ENCODE peak calls at places on chromosomes 1 and 21, in ten cellular contexts. X is tibial nerve, F is HCT116, M is aorta, R is A549, Q is AG04450, A is coronary artery, Z is fibroblast of lung, W is thoracic aorta, D is stomach. Y is an unnamed sample.

GRCh38 chr1:18123467-18123992 is 15.9 kb downstream of the IGSF21 start:
- DNase-seq in X (no peak), F (no peak), M (no peak), R (no peak), Q (no peak), A (no peak), Z (no peak), W (no peak), D (no peak), Y (no peak)

GRCh38 chr1:30445449-30445848 is 277.9 kb downstream of the MATN1 start:
- DNase-seq in X (no peak), F (no peak), M (no peak), R (no peak), Q (no peak), A (peak), Z (no peak), W (no peak), D (no peak), Y (no peak)

GRCh38 chr1:159172599-159173291 is 1.3 kb downstream of the CADM3 start:
- DNase-seq in X (peak), F (no peak), M (no peak), R (no peak), Q (no peak), A (no peak), Z (no peak), W (no peak), D (no peak), Y (peak)

GRCh38 chr1:71232786-71233185 is 152.0 kb upstream of the ZRANB2 start:
- DNase-seq in X (no peak), F (no peak), M (no peak), R (no peak), Q (no peak), A (no peak), Z (no peak), W (no peak), D (no peak), Y (no peak)

GRCh38 chr1:247962911-247963588 is 2.0 kb upstream of the OR2AK2 start:
- DNase-seq in X (no peak), F (no peak), M (no peak), R (no peak), Q (no peak), A (no peak), Z (no peak), W (no peak), D (no peak), Y (no peak)

GRCh38 chr1:38941527-38942019 is at the start of gene RHBDL2:
- DNase-seq in X (peak), F (no peak), M (peak), R (peak), Q (no peak), A (peak), Z (peak), W (no peak), D (peak), Y (peak)

GRCh38 chr1:61043010-61043820 is 39.1 kb upstream of the NFIA start:
- DNase-seq in X (peak), F (peak), M (peak), R (peak), Q (peak), A (peak), Z (peak), W (peak), D (peak), Y (peak)

GRCh38 chr1:157199421-157199755 is 61.2 kb upstream of the ETV3 start:
- DNase-seq in X (no peak), F (no peak), M (no peak), R (no peak), Q (no peak), A (peak), Z (no peak), W (no peak), D (no peak), Y (no peak)

GRCh38 chr1:44289530-44289929 is 65.5 kb downstream of the ERI3 start:
- DNase-seq in X (no peak), F (no peak), M (no peak), R (no peak), Q (no peak), A (no peak), Z (no peak), W (no peak), D (no peak), Y (no peak)

GRCh38 chr1:98502937-98503336 is 158.6 kb upstream of the SNX7 start:
- DNase-seq in X (no peak), F (no peak), M (no peak), R (no peak), Q (no peak), A (no peak), Z (no peak), W (no peak), D (no peak), Y (no peak)

GRCh38 chr1:55131801-55132200 is 83.4 kb downstream of the USP24 start:
- DNase-seq in X (no peak), F (no peak), M (no peak), R (no peak), Q (peak), A (no peak), Z (peak), W (no peak), D (no peak), Y (no peak)

GRCh38 chr1:87404306-87404705 is 75.6 kb downstream of the LMO4 start:
- DNase-seq in X (no peak), F (no peak), M (no peak), R (no peak), Q (no peak), A (no peak), Z (no peak), W (no peak), D (no peak), Y (no peak)

GRCh38 chr1:20037877-20038276 is 32.1 kb upstream of the PLA2G5 start:
- DNase-seq in X (no peak), F (no peak), M (no peak), R (no peak), Q (no peak), A (no peak), Z (no peak), W (no peak), D (no peak), Y (no peak)

GRCh38 chr1:8430476-8430875 is 112.6 kb downstream of the SLC45A1 start:
- DNase-seq in X (no peak), F (no peak), M (no peak), R (no peak), Q (no peak), A (no peak), Z (no peak), W (no peak), D (no peak), Y (no peak)

GRCh38 chr21:15015622-15016471 is 49.0 kb downstream of the NRIP1 start:
- DNase-seq in X (no peak), F (no peak), M (no peak), R (peak), Q (peak), A (no peak), Z (peak), W (no peak), D (no peak), Y (no peak)

GRCh38 chr1:42682739-42683529 is 716 bp downstream of the YBX1 start:
- DNase-seq in X (peak), F (peak), M (peak), R (peak), Q (peak), A (peak), Z (peak), W (no peak), D (peak), Y (peak)

GRCh38 chr1:98420376-98421097 is 241.0 kb upstream of the SNX7 start:
- DNase-seq in X (no peak), F (no peak), M (no peak), R (no peak), Q (no peak), A (no peak), Z (peak), W (no peak), D (no peak), Y (no peak)

GRCh38 chr21:43775190-43775589 is 918 bp downstream of the CSTB start:
- DNase-seq in X (no peak), F (no peak), M (no peak), R (no peak), Q (no peak), A (no peak), Z (no peak), W (no peak), D (no peak), Y (no peak)

GRCh38 chr1:152072311-152072710 is 16.6 kb downstream of the TCHHL1 start:
- DNase-seq in X (no peak), F (no peak), M (no peak), R (no peak), Q (no peak), A (no peak), Z (no peak), W (no peak), D (no peak), Y (no peak)

GRCh38 chr1:146012703-146013565 is 8.6 kb downstream of the HJV start:
- DNase-seq in X (no peak), F (peak), M (no peak), R (peak), Q (peak), A (no peak), Z (peak), W (no peak), D (peak), Y (no peak)

GRCh38 chr1:146010126-146010738 is 11.3 kb downstream of the HJV start:
- DNase-seq in X (no peak), F (no peak), M (no peak), R (no peak), Q (no peak), A (no peak), Z (no peak), W (no peak), D (no peak), Y (peak)

GRCh38 chr1:146007785-146008133 is 11.4 kb upstream of the TXNIP start:
- DNase-seq in X (no peak), F (no peak), M (no peak), R (no peak), Q (no peak), A (no peak), Z (no peak), W (no peak), D (no peak), Y (no peak)

GRCh38 chr1:146001734-146002133 is 5.4 kb upstream of the TXNIP start:
- DNase-seq in X (no peak), F (no peak), M (no peak), R (no peak), Q (no peak), A (no peak), Z (no peak), W (no peak), D (no peak), Y (no peak)

GRCh38 chr1:146007048-146007784 is 10.8 kb upstream of the TXNIP start:
- DNase-seq in X (no peak), F (peak), M (no peak), R (peak), Q (peak), A (no peak), Z (peak), W (peak), D (peak), Y (peak)
- H3K4me3 ChIP-seq in X (no peak), F (no peak), M (no peak), R (no peak), Q (no peak), A (peak), Z (no peak), W (peak), D (no peak), Y (no peak)

DNA sequence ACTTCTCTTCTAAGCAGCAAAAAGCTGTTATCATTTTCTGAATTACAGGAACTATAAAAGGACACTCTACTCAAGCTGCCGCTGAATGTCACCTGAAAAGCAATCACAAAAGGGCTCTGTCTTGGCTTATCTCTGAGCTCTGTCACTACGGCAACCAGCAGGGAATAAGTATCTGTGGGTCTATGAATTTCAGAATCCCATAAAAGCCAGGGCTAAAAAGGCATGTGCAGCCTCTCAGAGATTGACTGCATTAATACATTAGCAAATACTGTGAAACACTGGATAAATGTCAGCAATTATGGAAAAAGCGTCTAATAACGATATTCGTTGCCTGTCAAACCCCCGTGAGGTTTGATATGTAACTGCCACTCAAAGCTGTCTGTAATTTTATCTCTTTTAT is 210.2 kb upstream of the DMRTA2 start:
- DNase-seq in X (no peak), F (no peak), M (no peak), R (no peak), Q (no peak), A (no peak), Z (no peak), W (no peak), D (no peak), Y (no peak)
- H3K27ac ChIP-seq in X (no peak), F (no peak), M (no peak), R (no peak), Q (no peak), A (no peak), Z (no peak), W (no peak), D (no peak), Y (no peak)

GRCh38 chr21:38646213-38646837 is 148.0 kb upstream of the ERG start:
- DNase-seq in X (no peak), F (no peak), M (no peak), R (no peak), Q (no peak), A (no peak), Z (peak), W (peak), D (no peak), Y (no peak)
- H3K4me3 ChIP-seq in X (no peak), F (no peak), M (peak), R (no peak), Q (no peak), A (no peak), Z (no peak), W (peak), D (no peak), Y (no peak)

GRCh38 chr1:21296509-21297354 is 6.5 kb upstream of the ECE1 start:
- DNase-seq in X (no peak), F (no peak), M (no peak), R (no peak), Q (no peak), A (peak), Z (no peak), W (no peak), D (no peak), Y (no peak)

GRCh38 chr1:21297975-21298374 is 7.7 kb upstream of the ECE1 start:
- DNase-seq in X (no peak), F (no peak), M (no peak), R (no peak), Q (no peak), A (peak), Z (peak), W (no peak), D (no peak), Y (no peak)

GRCh38 chr1:21299780-21300395 is 9.6 kb upstream of the ECE1 start:
- DNase-seq in X (no peak), F (no peak), M (no peak), R (no peak), Q (no peak), A (peak), Z (no peak), W (no peak), D (no peak), Y (no peak)

GRCh38 chr1:21300774-21301173 is 10.5 kb upstream of the ECE1 start:
- DNase-seq in X (no peak), F (no peak), M (no peak), R (no peak), Q (no peak), A (no peak), Z (no peak), W (no peak), D (no peak), Y (no peak)

GRCh38 chr1:21299007-21299406 is 8.7 kb upstream of the ECE1 start:
- DNase-seq in X (no peak), F (no peak), M (no peak), R (no peak), Q (no peak), A (peak), Z (no peak), W (no peak), D (no peak), Y (no peak)
- H3K27ac ChIP-seq in X (no peak), F (no peak), M (no peak), R (no peak), Q (no peak), A (no peak), Z (no peak), W (no peak), D (peak), Y (no peak)